ENCODE peak calls at places on chromosomes 7 and 10, in nine cellular contexts. One of them, this sample, is unnamed.

GRCh38 chr10:42941245-42941644 is 135.6 kb upstream of the RET start:
- DNase-seq in right lobe of liver: no peak
- DNase-seq in AG09319: no peak
- DNase-seq in lower lobe of right lung: no peak
- DNase-seq in mesothelial cell of epicardium: peak
- DNase-seq in H1: no peak
- DNase-seq in endodermal cell: no peak
- DNase-seq in CD4-positive, alpha-beta T cell: no peak
- DNase-seq in mucosa of descending colon: no peak
- DNase-seq in this sample: no peak

GRCh38 chr7:653829-654764 is 72.4 kb upstream of the DNAAF5 start:
- DNase-seq in CD4-positive, alpha-beta T cell: no peak
- DNase-seq in H1: no peak
- DNase-seq in mucosa of descending colon: no peak
- DNase-seq in lower lobe of right lung: no peak
- DNase-seq in AG09319: no peak
- DNase-seq in mesothelial cell of epicardium: no peak
- DNase-seq in right lobe of liver: no peak
- DNase-seq in endodermal cell: no peak
- DNase-seq in this sample: no peak

GRCh38 chr7:33278095-33278494 is 148.7 kb downstream of the BBS9 start:
- DNase-seq in mesothelial cell of epicardium: no peak
- DNase-seq in lower lobe of right lung: no peak
- DNase-seq in AG09319: no peak
- DNase-seq in mucosa of descending colon: no peak
- DNase-seq in right lobe of liver: no peak
- DNase-seq in CD4-positive, alpha-beta T cell: no peak
- DNase-seq in endodermal cell: no peak
- DNase-seq in H1: no peak
- DNase-seq in this sample: no peak

GRCh38 chr10:5638494-5638893 is 27.9 kb downstream of the ASB13 start:
- DNase-seq in right lobe of liver: no peak
- DNase-seq in mesothelial cell of epicardium: no peak
- DNase-seq in lower lobe of right lung: peak
- DNase-seq in endodermal cell: no peak
- DNase-seq in AG09319: no peak
- DNase-seq in CD4-positive, alpha-beta T cell: no peak
- DNase-seq in H1: no peak
- DNase-seq in mucosa of descending colon: no peak
- DNase-seq in this sample: no peak

GRCh38 chr7:129865093-129865931 is 87.4 kb downstream of the UBE2H start:
- DNase-seq in right lobe of liver: no peak
- DNase-seq in endodermal cell: no peak
- DNase-seq in H1: no peak
- DNase-seq in CD4-positive, alpha-beta T cell: no peak
- DNase-seq in mesothelial cell of epicardium: no peak
- DNase-seq in lower lobe of right lung: no peak
- DNase-seq in AG09319: no peak
- DNase-seq in mucosa of descending colon: no peak
- DNase-seq in this sample: no peak

GRCh38 chr7:21338728-21339164 is 89.1 kb upstream of the SP4 start:
- DNase-seq in right lobe of liver: no peak
- DNase-seq in CD4-positive, alpha-beta T cell: no peak
- DNase-seq in mesothelial cell of epicardium: no peak
- DNase-seq in H1: no peak
- DNase-seq in lower lobe of right lung: no peak
- DNase-seq in AG09319: no peak
- DNase-seq in endodermal cell: no peak
- DNase-seq in mucosa of descending colon: no peak
- DNase-seq in this sample: peak

GRCh38 chr7:155291045-155291530 is 6.6 kb upstream of the INSIG1 start:
- DNase-seq in H1: no peak
- DNase-seq in mucosa of descending colon: no peak
- DNase-seq in endodermal cell: no peak
- DNase-seq in AG09319: no peak
- DNase-seq in lower lobe of right lung: peak
- DNase-seq in mesothelial cell of epicardium: no peak
- DNase-seq in CD4-positive, alpha-beta T cell: no peak
- DNase-seq in right lobe of liver: peak
- DNase-seq in this sample: no peak

GRCh38 chr7:137480824-137481365 is 137.4 kb upstream of the PTN start:
- DNase-seq in H1: no peak
- DNase-seq in AG09319: no peak
- DNase-seq in mesothelial cell of epicardium: no peak
- DNase-seq in mucosa of descending colon: no peak
- DNase-seq in lower lobe of right lung: no peak
- DNase-seq in CD4-positive, alpha-beta T cell: no peak
- DNase-seq in right lobe of liver: no peak
- DNase-seq in endodermal cell: no peak
- DNase-seq in this sample: no peak

GRCh38 chr7:129343099-129343700 is 91.0 kb upstream of the STRIP2 start:
- DNase-seq in mesothelial cell of epicardium: no peak
- DNase-seq in AG09319: peak
- DNase-seq in right lobe of liver: no peak
- DNase-seq in lower lobe of right lung: no peak
- DNase-seq in H1: no peak
- DNase-seq in mucosa of descending colon: no peak
- DNase-seq in CD4-positive, alpha-beta T cell: no peak
- DNase-seq in endodermal cell: no peak
- DNase-seq in this sample: no peak

GRCh38 chr7:111098011-111098925 is 7.3 kb downstream of the LRRN3 start:
- DNase-seq in H1: no peak
- DNase-seq in CD4-positive, alpha-beta T cell: peak
- DNase-seq in mesothelial cell of epicardium: no peak
- DNase-seq in right lobe of liver: no peak
- DNase-seq in AG09319: no peak
- DNase-seq in mucosa of descending colon: no peak
- DNase-seq in endodermal cell: peak
- DNase-seq in lower lobe of right lung: no peak
- DNase-seq in this sample: no peak

GRCh38 chr7:66627151-66627681 is 1.5 kb upstream of the KCTD7 start:
- DNase-seq in H1: no peak
- DNase-seq in CD4-positive, alpha-beta T cell: no peak
- DNase-seq in mesothelial cell of epicardium: no peak
- DNase-seq in lower lobe of right lung: no peak
- DNase-seq in right lobe of liver: no peak
- DNase-seq in mucosa of descending colon: no peak
- DNase-seq in AG09319: no peak
- DNase-seq in endodermal cell: no peak
- DNase-seq in this sample: no peak

GRCh38 chr10:46543379-46544014 is 13.0 kb downstream of the GPRIN2 start:
- DNase-seq in lower lobe of right lung: peak
- DNase-seq in right lobe of liver: peak
- DNase-seq in CD4-positive, alpha-beta T cell: no peak
- DNase-seq in AG09319: no peak
- DNase-seq in endodermal cell: peak
- DNase-seq in mesothelial cell of epicardium: peak
- DNase-seq in mucosa of descending colon: peak
- DNase-seq in H1: no peak
- DNase-seq in this sample: no peak

DNA sequence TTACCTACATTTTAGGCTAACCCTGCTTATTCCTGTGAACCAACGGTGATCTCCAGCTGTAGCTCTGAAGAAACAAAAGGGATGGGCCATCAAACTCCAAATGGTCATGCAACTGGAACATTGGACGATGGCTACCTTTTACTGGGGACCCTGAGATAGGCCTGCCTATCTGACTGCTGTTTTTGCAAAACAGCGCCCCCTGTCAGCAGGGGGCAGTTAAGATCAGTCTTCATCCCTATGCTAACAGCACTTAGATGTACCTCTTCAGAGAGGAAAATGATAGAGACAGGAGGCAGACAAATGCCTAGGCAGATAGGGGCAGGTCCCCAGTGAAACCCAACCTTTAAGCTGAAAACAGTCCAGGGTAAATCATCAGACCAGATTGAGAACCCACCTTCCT is 1085.4 kb upstream of the SORCS1 start:
- DNase-seq in AG09319: no peak
- DNase-seq in lower lobe of right lung: no peak
- DNase-seq in endodermal cell: peak
- DNase-seq in CD4-positive, alpha-beta T cell: no peak
- DNase-seq in mucosa of descending colon: no peak
- DNase-seq in mesothelial cell of epicardium: no peak
- DNase-seq in H1: peak
- DNase-seq in right lobe of liver: no peak
- DNase-seq in this sample: no peak
- TF ChIP-seq CTCF in AG09319: no peak
- TF ChIP-seq CTCF in lower lobe of right lung: no peak
- TF ChIP-seq CTCF in endodermal cell: peak
- TF ChIP-seq CTCF in CD4-positive, alpha-beta T cell: no peak
- TF ChIP-seq CTCF in mucosa of descending colon: no peak
- TF ChIP-seq CTCF in mesothelial cell of epicardium: no peak
- TF ChIP-seq CTCF in H1: peak
- TF ChIP-seq CTCF in right lobe of liver: no peak
- TF ChIP-seq CTCF in this sample: no peak

GRCh38 chr10:63003816-63004453 is 129.2 kb upstream of the NRBF2 start:
- DNase-seq in AG09319: no peak
- DNase-seq in mucosa of descending colon: no peak
- DNase-seq in H1: no peak
- DNase-seq in lower lobe of right lung: no peak
- DNase-seq in endodermal cell: peak
- DNase-seq in CD4-positive, alpha-beta T cell: no peak
- DNase-seq in right lobe of liver: no peak
- DNase-seq in mesothelial cell of epicardium: no peak
- DNase-seq in this sample: no peak
- TF ChIP-seq CTCF in AG09319: peak
- TF ChIP-seq CTCF in mucosa of descending colon: no peak
- TF ChIP-seq CTCF in H1: no peak
- TF ChIP-seq CTCF in lower lobe of right lung: peak
- TF ChIP-seq CTCF in endodermal cell: peak
- TF ChIP-seq CTCF in CD4-positive, alpha-beta T cell: peak
- TF ChIP-seq CTCF in right lobe of liver: peak
- TF ChIP-seq CTCF in mesothelial cell of epicardium: peak
- TF ChIP-seq CTCF in this sample: peak

GRCh38 chr10:100535715-100536353 is at the start of gene HIF1AN:
- DNase-seq in lower lobe of right lung: peak
- DNase-seq in mesothelial cell of epicardium: peak
- DNase-seq in H1: peak
- DNase-seq in AG09319: peak
- DNase-seq in right lobe of liver: peak
- DNase-seq in mucosa of descending colon: peak
- DNase-seq in CD4-positive, alpha-beta T cell: peak
- DNase-seq in endodermal cell: peak
- DNase-seq in this sample: peak
- TF ChIP-seq CTCF in lower lobe of right lung: peak
- TF ChIP-seq CTCF in mesothelial cell of epicardium: peak
- TF ChIP-seq CTCF in H1: peak
- TF ChIP-seq CTCF in AG09319: peak
- TF ChIP-seq CTCF in right lobe of liver: peak
- TF ChIP-seq CTCF in mucosa of descending colon: peak
- TF ChIP-seq CTCF in CD4-positive, alpha-beta T cell: peak
- TF ChIP-seq CTCF in endodermal cell: peak
- TF ChIP-seq CTCF in this sample: peak

DNA sequence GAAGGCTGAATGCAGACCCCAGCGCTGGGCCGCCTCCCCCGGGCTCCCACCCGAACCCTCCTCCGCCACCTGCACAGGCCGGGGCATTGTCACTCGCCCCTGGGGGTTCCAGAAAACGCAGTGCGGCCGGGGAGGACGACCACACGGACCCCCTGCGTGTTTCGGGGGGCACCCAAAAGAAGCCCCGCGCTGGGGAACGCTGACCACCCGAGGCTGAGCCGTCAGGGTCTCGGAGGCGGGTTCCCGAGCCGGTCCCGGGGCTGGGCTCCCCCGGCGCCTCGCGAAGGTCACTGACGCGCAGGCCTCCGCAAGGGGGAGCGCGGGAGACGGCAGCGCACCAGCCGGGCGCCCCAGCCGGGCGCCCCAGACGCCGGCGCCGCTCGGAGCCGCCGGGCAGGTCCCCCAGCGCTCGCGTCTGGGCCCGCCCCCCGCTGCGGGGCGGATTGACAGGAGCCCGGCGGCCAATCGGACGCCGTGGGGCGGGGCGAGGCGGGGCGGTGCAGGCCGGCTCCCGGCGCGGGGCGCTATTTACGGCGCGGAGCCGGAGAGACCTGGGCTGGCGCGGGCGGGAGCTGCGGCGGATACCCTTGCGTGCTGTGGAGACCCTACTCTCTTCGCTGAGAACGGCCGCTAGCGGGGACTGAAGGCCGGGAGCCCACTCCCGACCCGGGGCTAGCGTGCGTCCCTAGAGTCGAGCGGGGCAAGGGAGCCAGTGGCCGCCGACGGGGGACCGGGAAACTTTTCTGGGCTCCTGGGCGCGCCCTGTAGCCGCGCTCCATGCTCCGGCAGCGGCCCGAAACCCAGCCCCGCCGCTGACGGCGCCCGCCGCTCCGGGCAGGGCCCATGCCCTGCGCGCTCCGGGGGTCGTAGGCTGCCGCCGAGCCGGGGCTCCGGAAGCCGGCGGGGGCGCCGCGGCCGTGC is at the start of gene BAMBI:
- DNase-seq in endodermal cell: peak
- DNase-seq in lower lobe of right lung: peak
- DNase-seq in mesothelial cell of epicardium: peak
- DNase-seq in mucosa of descending colon: peak
- DNase-seq in H1: peak
- DNase-seq in CD4-positive, alpha-beta T cell: peak
- DNase-seq in AG09319: peak
- DNase-seq in right lobe of liver: peak
- DNase-seq in this sample: peak
- TF ChIP-seq CTCF in endodermal cell: peak
- TF ChIP-seq CTCF in lower lobe of right lung: peak
- TF ChIP-seq CTCF in mesothelial cell of epicardium: peak
- TF ChIP-seq CTCF in mucosa of descending colon: peak
- TF ChIP-seq CTCF in H1: peak
- TF ChIP-seq CTCF in CD4-positive, alpha-beta T cell: peak
- TF ChIP-seq CTCF in AG09319: peak
- TF ChIP-seq CTCF in right lobe of liver: peak
- TF ChIP-seq CTCF in this sample: peak

This sample was measured in natural killer cell.